ENCODE peak calls at places on chromosomes 4 and X, in four cellular contexts. I is GM12878, V is HepG2, U is K562. K is an unnamed sample.

GRCh38 chrX:120560405-120560841 is 339 bp downstream of the CUL4B start:
- DNase-seq in V (peak), I (no peak), U (no peak), K (no peak)

GRCh38 chr4:37440519-37440900 is 196.0 kb downstream of the NWD2 start:
- DNase-seq in I (no peak), V (no peak), U (no peak), K (no peak)

GRCh38 chrX:21926527-21927278 is 13.8 kb upstream of the SMS start:
- DNase-seq in V (peak), U (peak), I (no peak), K (peak)

GRCh38 chrX:12747433-12747832 is 43.8 kb upstream of the PRPS2 start:
- DNase-seq in I (no peak), V (no peak), U (no peak), K (no peak)

GRCh38 chrX:2696698-2697215 is 5.7 kb downstream of the CD99 start:
- DNase-seq in U (peak), I (peak), V (no peak), K (no peak)

GRCh38 chr4:151486166-151486565 is 77.2 kb downstream of the FHIP1A start:
- DNase-seq in V (no peak), I (no peak), U (no peak), K (no peak)

GRCh38 chr4:64516176-64516575 is 106.9 kb upstream of the TECRL start:
- DNase-seq in U (no peak), I (no peak), V (no peak), K (no peak)

GRCh38 chr4:106494066-106494465 is 125.5 kb upstream of the GIMD1 start:
- DNase-seq in U (no peak), I (no peak), V (no peak), K (no peak)

GRCh38 chr4:147683172-147683571 is 791 bp downstream of the PRMT9 start:
- DNase-seq in I (no peak), V (peak), U (peak), K (peak)

GRCh38 chrX:130401415-130402210 is at the start of gene RBMX2:
- DNase-seq in U (peak), I (peak), V (peak), K (peak)

GRCh38 chr4:147103403-147103946 is 157.8 kb upstream of the TTC29 start:
- DNase-seq in U (no peak), I (no peak), V (no peak), K (no peak)

GRCh38 chr4:77172336-77172735 is 15.3 kb downstream of the CCNG2 start:
- DNase-seq in U (no peak), I (no peak), V (no peak), K (no peak)

GRCh38 chr4:3513807-3514206 is 18.4 kb downstream of the LRPAP1 start:
- DNase-seq in V (no peak), I (no peak), U (no peak), K (no peak)

GRCh38 chrX:47619486-47620302 is at the start of gene SYN1:
- DNase-seq in I (no peak), U (peak), V (peak), K (peak)

GRCh38 chr4:113657834-113658233 is 103.7 kb downstream of the CAMK2D start:
- DNase-seq in U (no peak), I (no peak), V (no peak), K (no peak)

GRCh38 chrX:127596882-127597281 is 455.3 kb downstream of the ACTRT1 start:
- DNase-seq in V (no peak), I (no peak), U (no peak), K (no peak)

GRCh38 chr4:94244087-94244828 is 36.6 kb downstream of the SMARCAD1 start:
- DNase-seq in I (no peak), V (no peak), U (no peak), K (no peak)

GRCh38 chrX:40581333-40581910 is 652 bp downstream of the ATP6AP2 start:
- DNase-seq in U (no peak), V (no peak), I (no peak), K (no peak)

GRCh38 chrX:108139303-108139702 is 47.7 kb downstream of the ATG4A start:
- DNase-seq in U (peak), I (no peak), V (no peak), K (peak)

GRCh38 chrX:11555759-11556158 is 110.0 kb downstream of the ARHGAP6 start:
- DNase-seq in U (no peak), I (no peak), V (peak), K (no peak)

GRCh38 chr4:5722328-5722727 is 11.3 kb downstream of the EVC start:
- DNase-seq in U (no peak), V (peak), I (no peak), K (no peak)

GRCh38 chr4:1329408-1330371 is 17.3 kb upstream of the UVSSA start:
- DNase-seq in U (no peak), I (no peak), V (no peak), K (no peak)

GRCh38 chr4:622071-622995 is 3.0 kb upstream of the PDE6B start:
- DNase-seq in I (no peak), V (no peak), U (no peak), K (no peak)

GRCh38 chr4:159010563-159011260 is 92.2 kb upstream of the RAPGEF2 start:
- DNase-seq in V (peak), U (no peak), I (no peak), K (no peak)

GRCh38 chr4:16027626-16028025 is 56.2 kb downstream of the PROM1 start:
- DNase-seq in U (no peak), I (no peak), V (no peak), K (no peak)

GRCh38 chrX:9765737-9766098 is at the start of gene GPR143:
- DNase-seq in I (no peak), U (no peak), V (no peak), K (peak)

GRCh38 chr4:161696957-161697356 is 466.8 kb downstream of the FSTL5 start:
- DNase-seq in I (no peak), V (no peak), U (no peak), K (peak)

GRCh38 chrX:46580613-46581012 is 7.0 kb downstream of the CHST7 start:
- DNase-seq in U (no peak), V (no peak), I (no peak), K (no peak)

GRCh38 chr4:128810871-128811570 is 1.5 kb downstream of the JADE1 start:
- DNase-seq in I (no peak), U (peak), V (peak), K (peak)
- TF ChIP-seq REST in I (no peak), U (no peak), V (peak), K (no peak)

DNA sequence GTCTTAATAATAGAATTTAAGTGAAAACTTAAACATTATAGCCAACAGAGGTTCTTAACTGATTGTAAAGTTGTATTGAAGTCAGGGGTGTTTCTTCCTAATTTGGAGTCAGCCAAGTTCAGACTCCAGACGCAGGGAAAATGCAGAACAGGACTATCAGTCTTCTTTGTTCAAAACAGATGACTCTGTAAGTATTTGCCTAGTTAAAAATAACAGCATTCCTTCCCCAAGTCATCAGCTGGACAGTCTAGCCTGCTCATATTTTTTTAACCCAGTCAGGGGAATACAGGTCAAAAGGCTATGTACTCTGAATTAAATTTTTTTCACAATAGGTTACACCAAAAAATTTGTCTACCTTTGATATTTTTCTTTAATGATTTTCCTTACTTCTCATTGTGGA is 73.8 kb upstream of the DCLK2 start:
- DNase-seq in U (no peak), V (no peak), I (no peak), K (no peak)
- TF ChIP-seq CREB1 in U (no peak), V (no peak), I (no peak), K (no peak)

GRCh38 chr4:10074767-10075105 is 41.9 kb downstream of the WDR1 start:
- DNase-seq in I (no peak), V (no peak), U (peak), K (peak)
- TF ChIP-seq CTCF in I (peak), V (peak), U (peak), K (peak)

DNA sequence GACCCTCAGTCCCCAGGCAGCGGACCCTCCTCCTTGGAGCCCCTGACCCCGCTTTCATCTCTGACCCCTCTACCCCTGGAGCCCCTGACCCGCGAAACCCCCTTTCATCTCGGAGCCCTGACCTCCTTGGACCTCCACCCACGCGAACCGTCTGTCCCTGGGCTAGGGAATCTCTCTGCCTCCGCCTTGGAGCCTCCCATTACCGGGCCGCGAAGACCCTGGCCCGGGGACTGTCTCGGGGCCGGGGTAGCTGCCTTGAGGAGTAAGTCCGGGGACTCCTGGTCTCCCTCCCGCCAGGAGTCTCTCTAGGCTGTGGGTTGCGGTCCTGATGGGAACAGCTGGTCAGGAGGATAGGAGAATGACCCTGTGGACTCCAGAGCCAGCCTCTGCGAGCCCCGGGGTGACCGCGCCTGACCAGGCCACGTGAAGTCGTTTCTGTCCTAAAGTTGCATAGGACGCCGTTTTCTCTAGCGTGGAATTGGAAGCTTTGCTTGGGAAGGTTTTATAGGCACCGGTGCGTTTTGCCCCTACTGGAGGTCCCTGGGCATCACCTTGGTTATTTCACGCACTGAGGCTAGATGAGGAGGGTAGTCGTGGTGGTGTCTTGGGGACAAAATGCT is 824 bp downstream of the TBC1D14 start:
- DNase-seq in V (no peak), I (no peak), U (peak), K (peak)
- TF ChIP-seq REST in V (no peak), I (no peak), U (no peak), K (no peak)

GRCh38 chrX:43663173-43663572 is 7.1 kb downstream of the MAOA start:
- DNase-seq in U (no peak), I (no peak), V (no peak), K (no peak)

GRCh38 chrX:43664708-43665107 is 8.6 kb downstream of the MAOA start:
- DNase-seq in U (no peak), V (no peak), I (no peak), K (no peak)

GRCh38 chrX:43666301-43666912 is 10.3 kb downstream of the MAOA start:
- DNase-seq in V (no peak), U (no peak), I (no peak), K (no peak)

GRCh38 chrX:43661521-43662240 is 5.6 kb downstream of the MAOA start:
- DNase-seq in U (no peak), V (no peak), I (no peak), K (no peak)

GRCh38 chrX:43664258-43664657 is 8.2 kb downstream of the MAOA start:
- DNase-seq in U (no peak), I (no peak), V (no peak), K (no peak)
- TF ChIP-seq CREB1 in U (no peak), I (no peak), V (no peak), K (no peak)

GRCh38 chr4:105014242-105015031 is 132.2 kb upstream of the TET2 start:
- DNase-seq in I (no peak), V (no peak), U (no peak), K (no peak)
- TF ChIP-seq CTCF in I (no peak), V (no peak), U (no peak), K (no peak)

K was measured in GM23338.